ENCODE peak calls at places on chromosomes 6 and 20, in seven cellular contexts. M, P, T, N, R, L and H are unnamed samples.

GRCh38 chr6:100433726-100434435 is 30.8 kb downstream of the SIM1 start:
- DNase-seq in P (no peak), N (no peak), R (no peak), M (no peak), T (no peak), L (no peak), H (no peak)

GRCh38 chr6:121430514-121431460 is 4.7 kb upstream of the GJA1 start:
- DNase-seq in T (no peak), M (no peak), R (no peak), N (no peak), P (peak; percentile 61), L (peak; percentile 85), H (no peak)

GRCh38 chr20:36435799-36436541 is 105.3 kb upstream of the MYL9 start:
- DNase-seq in N (peak; percentile 82), L (peak; percentile 92), P (peak; percentile 80), M (peak; percentile 71), T (peak; percentile 65), R (peak; percentile 67), H (peak; percentile 64)

GRCh38 chr6:44932651-44933091 is 395.5 kb upstream of the RUNX2 start:
- DNase-seq in P (no peak), M (no peak), L (no peak), R (no peak), N (peak; percentile 19), T (peak; percentile 3), H (no peak)

GRCh38 chr6:43950206-43950605 is 177.0 kb downstream of the MRPL14 start:
- DNase-seq in P (no peak), N (no peak), L (no peak), R (peak; percentile 8), T (no peak), M (peak; percentile 3), H (no peak)

GRCh38 chr6:2952557-2953095 is 18.7 kb downstream of the SERPINB6 start:
- DNase-seq in T (no peak), M (peak; percentile 77), L (peak; percentile 98), R (peak; percentile 59), P (no peak), N (peak; percentile 59), H (peak; percentile 41)

GRCh38 chr6:5869676-5870075 is 137.0 kb downstream of the NRN1 start:
- DNase-seq in T (no peak), N (no peak), P (no peak), L (no peak), R (no peak), M (no peak), H (no peak)

GRCh38 chr20:37807901-37808751 is 94.8 kb upstream of the VSTM2L start:
- DNase-seq in T (no peak), P (no peak), L (peak; percentile 86), R (no peak), N (no peak), M (no peak), H (no peak)